ENCODE peak calls at places on chromosomes 6 and 20, in six cellular contexts. K is mesenchymal stem cell, E is neuronal stem cell, Y is H9, O is H1, X is trophoblast cell. Q is an unnamed sample.

GRCh38 chr6:60695232-60695631 is 1590.8 kb downstream of the KHDRBS2 start:
- DNase-seq in K (no peak), Y (no peak), X (no peak), O (no peak), E (no peak), Q (no peak)

GRCh38 chr20:330233-331149 is 5.1 kb downstream of the SOX12 start:
- DNase-seq in O (peak; percentile 66), E (peak; percentile 67), X (peak; percentile 64), K (peak; percentile 83), Y (peak; percentile 72), Q (peak; percentile 66)

GRCh38 chr6:83096791-83097190 is 29.3 kb downstream of the DOP1A start:
- DNase-seq in X (peak; percentile 15), K (no peak), Y (no peak), E (no peak), O (no peak), Q (peak; percentile 32)

GRCh38 chr6:22906091-22906549 is 336.8 kb downstream of the HDGFL1 start:
- DNase-seq in O (no peak), K (peak; percentile 22), X (peak; percentile 39), E (no peak), Y (no peak), Q (no peak)

GRCh38 chr6:1569377-1569776 is 40.3 kb upstream of the FOXC1 start:
- DNase-seq in K (no peak), O (no peak), E (no peak), Y (no peak), X (no peak), Q (no peak)

GRCh38 chr6:156021746-156022396 is 566.2 kb upstream of the NOX3 start:
- DNase-seq in E (no peak), Y (no peak), K (peak; percentile 84), O (no peak), X (no peak), Q (peak; percentile 86)

GRCh38 chr6:99305021-99305554 is 44.4 kb downstream of the FAXC start:
- DNase-seq in Y (no peak), O (no peak), K (no peak), X (no peak), E (no peak), Q (no peak)

GRCh38 chr20:48984575-48985219 is 61.4 kb upstream of the CSE1L start:
- DNase-seq in O (no peak), E (no peak), Y (no peak), K (no peak), X (peak; percentile 50), Q (no peak)

GRCh38 chr20:51914758-51915157 is 112.4 kb upstream of the SALL4 start:
- DNase-seq in O (no peak), Y (no peak), X (no peak), K (no peak), E (no peak), Q (no peak)

GRCh38 chr6:112780498-112781096 is 433.5 kb downstream of the RFPL4B start:
- DNase-seq in E (peak; percentile 83), Y (peak; percentile 66), X (peak; percentile 89), O (peak; percentile 75), K (peak; percentile 84), Q (peak; percentile 84)

GRCh38 chr6:168133707-168134398 is 54.8 kb upstream of the FRMD1 start:
- DNase-seq in Y (peak; percentile 21), K (no peak), E (no peak), O (no peak), X (no peak), Q (no peak)

GRCh38 chr20:21270806-21271205 is 32.3 kb upstream of the XRN2 start:
- DNase-seq in E (no peak), Y (no peak), K (no peak), X (no peak), O (no peak), Q (no peak)

GRCh38 chr6:109428889-109429477 is 11.4 kb downstream of the PPIL6 start:
- DNase-seq in E (no peak), O (no peak), K (peak; percentile 36), X (no peak), Y (no peak), Q (peak; percentile 74)

GRCh38 chr20:11200423-11200822 is 526.6 kb upstream of the JAG1 start:
- DNase-seq in E (no peak), O (no peak), Y (no peak), K (no peak), X (no peak), Q (no peak)

GRCh38 chr6:36914227-36914794 is 28.6 kb downstream of the C6orf89 start:
- DNase-seq in E (no peak), Y (peak; percentile 82), X (peak; percentile 10), O (peak; percentile 80), K (peak; percentile 59), Q (peak; percentile 56)

GRCh38 chr6:42896178-42896719 is 16.8 kb downstream of the RPL7L1 start:
- DNase-seq in Y (no peak), O (no peak), K (no peak), X (no peak), E (no peak), Q (no peak)

GRCh38 chr6:95280690-95281273 is 296.6 kb upstream of the MANEA start:
- DNase-seq in K (peak; percentile 4), O (no peak), X (no peak), E (peak; percentile 12), Y (no peak), Q (peak; percentile 36)

GRCh38 chr20:6590891-6591679 is 176.4 kb upstream of the BMP2 start:
- DNase-seq in O (no peak), X (no peak), Y (no peak), K (peak; percentile 63), E (no peak), Q (peak; percentile 77)

GRCh38 chr6:121222656-121223055 is 111.6 kb downstream of the TBC1D32 start:
- DNase-seq in O (no peak), Y (no peak), X (peak; percentile 44), K (peak; percentile 26), E (no peak), Q (peak; percentile 79)

GRCh38 chr6:151325075-151326050 is 66.0 kb downstream of the ZBTB2 start:
- DNase-seq in K (peak; percentile 68), E (peak; percentile 15), O (no peak), Y (peak; percentile 55), X (peak; percentile 14), Q (peak; percentile 73)

GRCh38 chr6:142300758-142301251 is 1.0 kb upstream of the ADGRG6 start:
- DNase-seq in O (no peak), Y (peak; percentile 31), X (no peak), E (peak; percentile 4), K (peak; percentile 72), Q (peak; percentile 71)

GRCh38 chr6:10146723-10147451 is 268.0 kb downstream of the TFAP2A start:
- DNase-seq in Y (peak; percentile 53), E (peak; percentile 37), O (no peak), X (peak; percentile 37), K (peak; percentile 44), Q (peak; percentile 8)

GRCh38 chr20:59564943-59565342 is 39.4 kb upstream of the PHACTR3 start:
- DNase-seq in Y (no peak), X (no peak), K (no peak), E (no peak), O (no peak), Q (no peak)

GRCh38 chr6:41531016-41531415 is 15.2 kb upstream of the FOXP4 start:
- DNase-seq in O (no peak), E (no peak), X (no peak), K (no peak), Y (no peak), Q (no peak)

GRCh38 chr20:20463933-20464374 is 96.0 kb downstream of the INSM1 start:
- DNase-seq in K (peak; percentile 29), E (peak; percentile 85), Y (peak; percentile 82), X (no peak), O (no peak), Q (no peak)

GRCh38 chr6:105620878-105621277 is 218.0 kb upstream of the PREP start:
- DNase-seq in O (no peak), E (no peak), Y (no peak), K (no peak), X (no peak), Q (peak; percentile 40)

GRCh38 chr6:138570716-138571020 is 71.4 kb upstream of the NHSL1 start:
- DNase-seq in E (peak; percentile 44), O (no peak), X (no peak), K (no peak), Y (no peak), Q (peak; percentile 17)

GRCh38 chr6:19664878-19665715 is 172.1 kb upstream of the ID4 start:
- DNase-seq in O (no peak), K (no peak), E (no peak), X (no peak), Y (no peak), Q (no peak)

GRCh38 chr20:20255104-20255503 is 112.8 kb upstream of the INSM1 start:
- DNase-seq in X (peak; percentile 35), Y (no peak), K (no peak), E (no peak), O (no peak), Q (no peak)

GRCh38 chr6:146913842-146914562 is 290.2 kb upstream of the STXBP5 start:
- DNase-seq in K (peak; percentile 99), Y (peak; percentile 89), E (peak; percentile 65), O (peak; percentile 59), X (peak; percentile 98), Q (peak; percentile 99)

GRCh38 chr20:37939701-37940151 is 36.8 kb downstream of the VSTM2L start:
- DNase-seq in E (no peak), O (peak; percentile 42), Y (no peak), X (no peak), K (no peak), Q (no peak)
- H3K14ac ChIP-seq in E (no peak overlapping the region), O (no peak overlapping the region), Y (no peak overlapping the region), X (no peak overlapping the region), K (no peak overlapping the region), Q (no peak overlapping the region)

DNA sequence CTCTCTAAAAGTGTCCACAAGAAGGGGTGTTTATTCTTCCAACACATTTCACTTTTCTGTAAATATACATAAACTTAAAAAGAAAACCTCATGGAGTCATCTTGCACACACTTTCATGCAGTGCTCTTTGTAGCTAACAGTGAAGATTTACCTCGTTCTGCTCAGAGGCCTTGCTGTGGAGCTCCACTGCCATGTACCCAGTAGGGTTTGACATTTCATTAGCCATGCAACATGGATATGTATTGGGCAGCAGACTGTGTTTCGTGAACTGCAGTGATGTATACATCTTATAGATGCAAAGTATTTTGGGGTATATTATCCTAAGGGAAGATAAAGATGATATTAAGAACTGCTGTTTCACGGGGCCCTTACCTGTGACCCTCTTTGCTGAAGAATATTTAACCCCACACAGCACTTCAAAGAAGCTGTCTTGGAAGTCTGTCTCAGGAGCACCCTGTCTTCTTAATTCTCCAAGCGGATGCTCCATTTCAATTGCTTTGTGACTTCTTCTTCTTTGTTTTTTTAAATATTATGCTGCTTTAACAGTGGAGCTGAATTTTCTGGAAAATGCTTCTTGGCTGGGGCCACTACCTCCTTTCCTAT is 17.9 kb downstream of the IRF4 start:
- DNase-seq in Y (no peak), E (no peak), O (no peak), K (no peak), X (no peak), Q (no peak)
- H3K4me1 ChIP-seq in Y (no peaks in the 10 kb centered on the region), E (no peaks in the 10 kb centered on the region), O (peaks cover 4% of the 10 kb centered on the region), K (no peaks in the 10 kb centered on the region), X (no peaks in the 10 kb centered on the region), Q (no peaks in the 10 kb centered on the region)

DNA sequence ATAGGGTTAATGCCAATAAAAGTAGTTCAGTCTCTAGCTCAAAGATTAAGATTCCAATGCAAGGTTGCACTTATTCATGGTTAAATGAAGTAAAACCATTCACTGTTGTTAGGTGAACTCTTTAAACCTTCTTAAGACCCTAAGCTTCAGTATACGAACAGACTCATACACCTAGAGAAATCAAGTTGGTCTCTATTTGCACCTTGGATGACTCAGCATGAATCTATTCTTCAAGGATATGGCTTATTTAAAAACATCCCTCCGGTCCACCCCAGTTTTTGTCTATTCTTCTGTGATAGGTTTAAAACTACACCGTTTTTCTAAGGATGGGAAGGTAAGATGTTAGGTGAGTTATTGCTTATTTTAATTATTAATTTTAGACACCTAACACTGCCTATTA is 932 bp upstream of the TAAR9 start:
- DNase-seq in K (no peak), X (no peak), Y (no peak), O (no peak), E (no peak), Q (no peak)
- H3K14ac ChIP-seq in K (no peak overlapping the region), X (no peak overlapping the region), Y (no peak overlapping the region), O (no peak overlapping the region), E (no peak overlapping the region), Q (no peak overlapping the region)

GRCh38 chr6:26223213-26223612 is 136.0 kb downstream of the HFE start:
- DNase-seq in K (peak; percentile 51), O (no peak), E (no peak), Y (no peak), X (no peak), Q (peak; percentile 33)
- H3K4me1 ChIP-seq in K (peaks cover 8% of the 10 kb centered on the region), O (peaks cover 8% of the 10 kb centered on the region), E (peaks cover 25% of the 10 kb centered on the region), Y (peaks cover 2% of the 10 kb centered on the region), X (peaks cover 6% of the 10 kb centered on the region), Q (peaks cover 8% of the 10 kb centered on the region)